ENCODE peak calls at places on chromosomes 5 and 9, in five cellular contexts. C, B, K, Y and H are unnamed samples.

GRCh38 chr9:87546704-87547103 is 49.0 kb downstream of the DAPK1 start:
- DNase-seq in B (peak), C (no peak), K (no peak), Y (no peak), H (no peak)

GRCh38 chr9:10806873-10807272 is 194.1 kb upstream of the PTPRD start:
- DNase-seq in Y (no peak), K (no peak), B (no peak), C (no peak), H (no peak)

GRCh38 chr9:133777871-133778270 is 39.7 kb upstream of the SARDH start:
- DNase-seq in C (no peak), Y (no peak), K (no peak), B (no peak), H (no peak)

GRCh38 chr5:154044585-154044984 is 5.8 kb downstream of the MFAP3 start:
- DNase-seq in Y (no peak), B (no peak), C (no peak), K (no peak), H (no peak)

GRCh38 chr5:52989025-52989780 is at the start of gene ITGA2:
- DNase-seq in B (peak), K (no peak), C (peak), Y (peak), H (no peak)

GRCh38 chr5:155773680-155774079 is 553.3 kb upstream of the SGCD start:
- DNase-seq in B (no peak), Y (no peak), C (no peak), K (no peak), H (no peak)

GRCh38 chr9:79946718-79947117 is 375.0 kb downstream of the TLE4 start:
- DNase-seq in C (no peak), B (no peak), K (no peak), Y (no peak), H (no peak)

GRCh38 chr5:175609504-175609903 is 48.4 kb upstream of the HRH2 start:
- DNase-seq in B (no peak), Y (no peak), C (no peak), K (no peak), H (no peak)

GRCh38 chr5:81825237-81825636 is 74.3 kb upstream of the SSBP2 start:
- DNase-seq in B (no peak), C (no peak), Y (no peak), K (no peak), H (no peak)

GRCh38 chr9:84808416-84808815 is 138.9 kb downstream of the NTRK2 start:
- DNase-seq in Y (no peak), K (peak), B (no peak), C (no peak), H (no peak)

GRCh38 chr5:172377438-172377837 is 76.9 kb downstream of the SH3PXD2B start:
- DNase-seq in B (no peak), Y (no peak), C (no peak), K (no peak), H (no peak)

GRCh38 chr9:101269596-101270324 is 115.0 kb downstream of the BAAT start:
- DNase-seq in K (no peak), C (no peak), Y (no peak), B (no peak), H (no peak)

GRCh38 chr9:27157086-27157485 is 48.1 kb downstream of the TEK start:
- DNase-seq in B (no peak), K (no peak), C (no peak), Y (no peak), H (no peak)

GRCh38 chr5:669111-669841 is 23.9 kb downstream of the TPPP start:
- DNase-seq in Y (peak), B (peak), C (no peak), K (no peak), H (no peak)

GRCh38 chr9:31674264-31674663 is 710.2 kb upstream of the ACO1 start:
- DNase-seq in K (no peak), Y (no peak), B (no peak), C (no peak), H (no peak)

GRCh38 chr5:53327811-53328331 is 152.6 kb upstream of the FST start:
- DNase-seq in C (no peak), Y (no peak), B (no peak), K (no peak), H (no peak)

GRCh38 chr9:89640801-89641200 is 36.0 kb downstream of the GADD45G start:
- DNase-seq in C (no peak), Y (no peak), K (no peak), B (no peak), H (no peak)

GRCh38 chr9:125634040-125634717 is 72.8 kb downstream of the MAPKAP1 start:
- DNase-seq in B (no peak), C (no peak), K (no peak), Y (no peak), H (no peak)

GRCh38 chr9:19232117-19232829 is 1.8 kb downstream of the DENND4C start:
- DNase-seq in B (no peak), C (no peak), K (no peak), Y (no peak), H (no peak)

GRCh38 chr9:80679920-80680319 is 1009.4 kb downstream of the TLE1 start:
- DNase-seq in B (no peak), C (no peak), K (no peak), Y (no peak), H (no peak)

GRCh38 chr9:108259917-108260675 is 595.7 kb downstream of the ACTL7B start:
- DNase-seq in B (no peak), Y (no peak), K (no peak), C (no peak), H (no peak)

GRCh38 chr5:94888674-94889073 is 270.2 kb downstream of the SLF1 start:
- DNase-seq in C (no peak), B (no peak), Y (no peak), K (no peak), H (no peak)

GRCh38 chr5:94891565-94892362 is 273.3 kb downstream of the SLF1 start:
- DNase-seq in C (no peak), K (no peak), B (no peak), Y (no peak), H (no peak)

GRCh38 chr5:94893404-94894145 is 275.1 kb downstream of the SLF1 start:
- DNase-seq in Y (no peak), B (no peak), K (no peak), C (no peak), H (no peak)
- TF ChIP-seq CTCF in Y (peak), B (peak), K (peak), C (no peak), H (no peak)

GRCh38 chr5:141856030-141856790 is 22.0 kb downstream of the PCDH1 start:
- DNase-seq in K (no peak), C (no peak), B (no peak), Y (no peak), H (no peak)

GRCh38 chr5:141852448-141852847 is 25.8 kb downstream of the PCDH1 start:
- DNase-seq in K (no peak), B (no peak), C (no peak), Y (no peak), H (no peak)

GRCh38 chr5:141855265-141856029 is 22.8 kb downstream of the PCDH1 start:
- DNase-seq in C (no peak), B (no peak), K (no peak), Y (peak), H (no peak)

GRCh38 chr5:141851195-141851874 is 26.9 kb downstream of the PCDH1 start:
- DNase-seq in Y (no peak), B (no peak), C (no peak), K (no peak), H (no peak)

DNA sequence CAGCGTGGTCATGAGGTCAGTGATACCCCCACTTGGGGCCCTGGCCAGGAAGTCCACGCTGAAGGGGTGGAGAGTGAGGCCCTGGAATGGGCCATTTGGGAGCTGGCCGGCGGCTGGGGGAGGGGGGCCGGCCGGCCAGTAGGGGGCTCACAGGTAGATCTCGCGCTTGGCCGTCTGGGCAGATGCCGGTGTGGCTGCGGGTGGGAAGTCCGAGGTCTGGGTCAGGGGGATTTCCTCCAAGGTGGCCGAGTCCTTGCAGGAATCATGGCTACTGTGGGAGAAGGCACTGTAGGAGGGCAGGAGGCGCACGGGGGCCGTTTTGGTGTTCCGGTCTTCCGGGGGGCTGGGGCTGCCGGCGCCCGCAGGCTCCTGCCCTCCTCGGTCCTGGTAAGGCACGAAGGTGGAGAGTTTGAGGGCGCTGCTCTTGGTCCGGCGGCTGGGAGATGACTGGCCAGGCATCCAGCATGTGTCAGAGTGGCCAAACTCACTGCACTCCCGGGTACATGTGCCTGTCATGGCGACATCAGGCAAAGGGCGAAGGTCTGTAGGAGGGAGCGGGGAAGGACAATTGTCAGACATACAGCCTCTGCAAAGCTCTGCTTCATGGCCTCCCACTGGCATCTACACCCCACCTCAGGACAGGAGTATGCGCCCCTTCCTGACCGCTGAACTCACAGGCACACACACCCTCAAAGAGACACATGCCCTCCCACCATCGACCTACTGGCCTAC is 24.1 kb downstream of the PCDH1 start:
- DNase-seq in Y (no peak), C (no peak), B (no peak), K (no peak), H (no peak)
- TF ChIP-seq CTCF in Y (no peak), C (no peak), B (no peak), K (no peak), H (no peak)

DNA sequence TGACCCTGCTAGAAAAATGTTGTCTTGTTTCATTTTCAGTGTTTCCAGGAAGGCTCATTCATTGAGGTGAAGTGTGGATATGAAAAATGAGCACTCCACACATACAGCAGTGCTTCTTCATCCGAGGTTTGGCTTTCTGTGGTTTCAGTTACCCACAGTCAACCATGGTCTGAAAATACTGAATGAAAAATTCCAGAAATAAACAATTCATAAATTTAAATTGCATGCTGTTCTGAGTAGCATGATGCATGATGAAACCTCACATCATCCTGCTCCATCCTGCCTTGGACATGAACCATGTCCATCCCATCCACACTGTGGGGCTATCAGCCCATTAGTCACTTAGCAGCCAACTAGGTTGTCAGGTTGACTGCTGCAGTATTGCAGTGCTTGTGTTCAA is 10.4 kb upstream of the SLC45A2 start:
- DNase-seq in B (no peak), K (no peak), Y (no peak), C (no peak), H (no peak)
- TF ChIP-seq CTCF in B (peak), K (no peak), Y (no peak), C (no peak), H (no peak)

DNA sequence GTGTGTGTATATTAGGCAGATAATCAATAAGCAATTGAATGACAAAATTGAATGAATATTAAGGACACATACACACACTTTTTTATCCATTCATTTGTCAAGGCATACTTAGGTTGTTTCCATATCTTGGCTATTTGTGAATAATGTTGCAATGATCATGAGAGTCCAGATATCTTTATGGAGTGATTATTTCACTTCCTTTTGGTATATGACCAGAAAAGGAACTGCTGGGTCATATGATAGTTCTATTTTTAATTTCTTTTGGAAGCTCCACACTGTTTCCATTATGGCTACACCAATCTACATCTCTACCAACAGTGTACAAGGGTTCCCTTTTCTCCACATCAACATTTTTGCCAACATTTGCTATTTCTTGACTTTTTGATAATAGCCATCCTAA is 137.7 kb upstream of the PAPPA start:
- DNase-seq in C (no peak), Y (no peak), B (no peak), K (no peak), H (no peak)
- TF ChIP-seq CTCF in C (no peak), Y (no peak), B (no peak), K (no peak), H (no peak)

DNA sequence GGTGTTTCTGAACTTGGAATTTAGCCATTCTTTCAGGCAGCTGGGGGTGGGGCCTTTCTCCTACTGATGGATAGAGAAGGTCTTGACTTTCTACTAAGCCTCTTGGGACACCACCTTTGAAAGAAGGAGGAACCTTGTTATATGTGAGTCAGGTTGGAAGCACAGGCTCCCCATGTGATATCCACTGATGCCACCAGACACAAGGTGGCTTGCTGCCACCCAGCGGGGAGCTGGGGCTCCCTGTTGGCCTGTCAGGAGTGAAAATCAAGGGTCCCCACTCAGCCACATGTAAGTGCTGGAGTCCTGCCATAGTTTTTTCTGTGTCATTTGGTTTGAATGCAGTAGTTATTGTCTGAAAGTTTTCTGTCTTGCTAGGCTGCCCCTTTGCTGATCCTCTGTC is 252.4 kb upstream of the NFIL3 start:
- DNase-seq in C (peak), K (no peak), Y (no peak), B (peak), H (no peak)
- TF ChIP-seq CTCF in C (no peak), K (peak), Y (peak), B (peak), H (no peak)

GRCh38 chr5:94885931-94886330 is 267.5 kb downstream of the SLF1 start:
- DNase-seq in K (no peak), C (no peak), B (no peak), Y (no peak), H (no peak)

DNA sequence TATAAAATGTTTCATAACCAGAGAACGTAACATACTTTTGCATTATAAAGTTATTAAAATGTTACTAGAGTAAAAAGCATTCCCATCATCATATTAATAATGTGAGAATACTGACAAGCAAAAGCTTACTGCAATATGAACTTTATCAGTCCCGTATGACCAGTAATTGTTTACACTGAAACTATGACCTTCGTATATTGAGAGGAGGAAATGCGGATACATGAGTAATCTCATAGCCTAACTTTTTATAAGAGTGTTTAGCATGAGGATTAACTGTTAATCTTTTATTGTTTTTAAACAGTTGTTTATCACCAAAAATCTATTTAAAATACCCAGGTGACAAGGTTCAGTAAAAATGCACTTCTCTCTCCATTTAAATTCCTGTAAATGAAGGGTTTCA is 272.4 kb downstream of the SLF1 start:
- DNase-seq in Y (no peak), K (peak), C (no peak), B (no peak), H (no peak)
- TF ChIP-seq CTCF in Y (no peak), K (no peak), C (no peak), B (no peak), H (no peak)

GRCh38 chr9:6123402-6123801 is 92.2 kb upstream of the IL33 start:
- DNase-seq in K (no peak), B (no peak), Y (no peak), C (no peak), H (no peak)

GRCh38 chr9:6121707-6122106 is 93.9 kb upstream of the IL33 start:
- DNase-seq in Y (no peak), C (no peak), B (no peak), K (no peak), H (no peak)

GRCh38 chr9:6128030-6128429 is 87.6 kb upstream of the IL33 start:
- DNase-seq in C (no peak), Y (no peak), B (no peak), K (no peak), H (no peak)

GRCh38 chr9:6126377-6126776 is 89.2 kb upstream of the IL33 start:
- DNase-seq in B (no peak), K (no peak), C (no peak), Y (no peak), H (no peak)
- TF ChIP-seq CTCF in B (no peak), K (peak), C (no peak), Y (no peak), H (no peak)

GRCh38 chr5:2000591-2000990 is 117.9 kb upstream of the IRX4 start:
- DNase-seq in Y (no peak), K (no peak), B (no peak), C (no peak), H (no peak)
- TF ChIP-seq CTCF in Y (no peak), K (no peak), B (no peak), C (no peak), H (no peak)

DNA sequence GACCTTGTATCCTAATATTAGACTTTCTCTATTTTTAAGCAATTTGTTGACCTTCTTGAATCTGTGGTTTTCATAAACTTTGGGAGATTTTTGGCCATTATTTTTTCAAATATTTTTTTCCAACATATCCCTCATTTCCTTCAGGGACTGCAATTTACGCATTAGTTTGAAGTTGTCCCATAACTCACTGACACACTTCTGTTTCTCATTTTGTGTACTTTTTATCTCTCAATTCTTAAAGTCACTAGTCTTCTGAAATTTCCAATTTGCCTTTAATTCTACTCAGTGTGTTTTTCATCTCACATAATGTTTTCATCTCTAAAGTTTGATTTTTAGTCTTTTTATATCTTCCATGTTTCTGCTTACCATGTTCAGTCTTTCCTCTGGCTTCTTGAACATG is 356.8 kb downstream of the RAB3C start:
- DNase-seq in K (no peak), C (no peak), Y (no peak), B (no peak), H (no peak)
- TF ChIP-seq CTCF in K (no peak), C (no peak), Y (no peak), B (no peak), H (no peak)

DNA sequence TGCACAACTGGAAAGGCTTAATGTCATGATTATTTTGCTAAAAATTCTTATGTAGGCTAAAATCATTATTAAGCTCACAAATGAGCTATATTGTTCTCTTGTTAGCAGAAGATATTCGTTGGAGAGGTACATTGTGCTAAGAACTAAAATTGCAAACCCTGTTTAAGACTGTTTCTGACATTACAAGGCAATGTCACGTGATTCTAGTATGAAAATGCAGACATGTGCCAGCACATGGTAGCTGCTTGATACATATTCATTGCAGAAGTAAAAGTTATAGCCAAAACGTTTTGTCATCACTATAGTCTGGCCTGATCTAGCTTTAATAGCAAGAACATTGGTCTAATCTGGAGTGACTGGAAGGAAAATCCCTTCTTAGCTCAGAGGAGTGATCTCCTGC is 144.7 kb downstream of the CFAP90 start:
- DNase-seq in C (no peak), K (no peak), Y (no peak), B (no peak), H (no peak)
- TF ChIP-seq CTCF in C (no peak), K (no peak), Y (no peak), B (no peak), H (no peak)